ENCODE peak calls at places on chromosomes 7 and 10, in nine cellular contexts. One of them, this sample, is unnamed.

GRCh38 chr7:44541-44896 is 147.9 kb upstream of the FAM20C start:
- DNase-seq in neural progenitor cell: no peak
- DNase-seq in endothelial cell of umbilical vein: no peak
- DNase-seq in mammary epithelial cell: no peak
- DNase-seq in GM23248: no peak
- DNase-seq in SK-N-SH: no peak
- DNase-seq in HCT116: no peak
- DNase-seq in neuronal stem cell: no peak
- DNase-seq in H1: peak; percentile 38
- DNase-seq in this sample: no peak

GRCh38 chr10:48439031-48439430 is 132.6 kb downstream of the MAPK8 start:
- DNase-seq in neural progenitor cell: no peak
- DNase-seq in endothelial cell of umbilical vein: no peak
- DNase-seq in mammary epithelial cell: peak; percentile 24
- DNase-seq in GM23248: peak; percentile 79
- DNase-seq in SK-N-SH: no peak
- DNase-seq in HCT116: no peak
- DNase-seq in neuronal stem cell: no peak
- DNase-seq in H1: no peak
- DNase-seq in this sample: peak; percentile 65

GRCh38 chr10:3683560-3683959 is 101.4 kb downstream of the KLF6 start:
- DNase-seq in neural progenitor cell: no peak
- DNase-seq in endothelial cell of umbilical vein: no peak
- DNase-seq in mammary epithelial cell: no peak
- DNase-seq in GM23248: no peak
- DNase-seq in SK-N-SH: no peak
- DNase-seq in HCT116: no peak
- DNase-seq in neuronal stem cell: no peak
- DNase-seq in H1: no peak
- DNase-seq in this sample: no peak

GRCh38 chr10:13629116-13629515 is 42.4 kb downstream of the PRPF18 start:
- DNase-seq in neural progenitor cell: no peak
- DNase-seq in endothelial cell of umbilical vein: no peak
- DNase-seq in mammary epithelial cell: no peak
- DNase-seq in GM23248: no peak
- DNase-seq in SK-N-SH: no peak
- DNase-seq in HCT116: no peak
- DNase-seq in neuronal stem cell: no peak
- DNase-seq in H1: no peak
- DNase-seq in this sample: no peak

GRCh38 chr10:114043532-114044250 is at the start of gene ADRB1:
- DNase-seq in neural progenitor cell: peak; percentile 87
- DNase-seq in endothelial cell of umbilical vein: peak; percentile 61
- DNase-seq in mammary epithelial cell: peak; percentile 50
- DNase-seq in GM23248: peak; percentile 54
- DNase-seq in SK-N-SH: peak; percentile 82
- DNase-seq in HCT116: peak; percentile 53
- DNase-seq in neuronal stem cell: peak; percentile 56
- DNase-seq in H1: no peak
- DNase-seq in this sample: peak; percentile 50

GRCh38 chr10:132632851-132633684 is 95.5 kb downstream of the INPP5A start:
- DNase-seq in neural progenitor cell: no peak
- DNase-seq in endothelial cell of umbilical vein: no peak
- DNase-seq in mammary epithelial cell: no peak
- DNase-seq in GM23248: peak; percentile 72
- DNase-seq in SK-N-SH: no peak
- DNase-seq in HCT116: no peak
- DNase-seq in neuronal stem cell: no peak
- DNase-seq in H1: no peak
- DNase-seq in this sample: peak; percentile 52

GRCh38 chr10:80519936-80520650 is 17.6 kb upstream of the SH2D4B start:
- DNase-seq in neural progenitor cell: no peak
- DNase-seq in endothelial cell of umbilical vein: no peak
- DNase-seq in mammary epithelial cell: no peak
- DNase-seq in GM23248: no peak
- DNase-seq in SK-N-SH: no peak
- DNase-seq in HCT116: no peak
- DNase-seq in neuronal stem cell: no peak
- DNase-seq in H1: no peak
- DNase-seq in this sample: no peak

GRCh38 chr7:144955422-144955821 is 119.6 kb upstream of the TPK1 start:
- DNase-seq in neural progenitor cell: no peak
- DNase-seq in endothelial cell of umbilical vein: no peak
- DNase-seq in mammary epithelial cell: no peak
- DNase-seq in GM23248: no peak
- DNase-seq in SK-N-SH: no peak
- DNase-seq in HCT116: no peak
- DNase-seq in neuronal stem cell: no peak
- DNase-seq in H1: no peak
- DNase-seq in this sample: no peak

GRCh38 chr10:43231523-43232078 is 35.3 kb downstream of the RASGEF1A start:
- DNase-seq in neural progenitor cell: no peak
- DNase-seq in endothelial cell of umbilical vein: no peak
- DNase-seq in mammary epithelial cell: no peak
- DNase-seq in GM23248: no peak
- DNase-seq in SK-N-SH: no peak
- DNase-seq in HCT116: no peak
- DNase-seq in neuronal stem cell: no peak
- DNase-seq in H1: peak; percentile 45
- DNase-seq in this sample: no peak

GRCh38 chr10:43230101-43230908 is 36.6 kb downstream of the RASGEF1A start:
- DNase-seq in neural progenitor cell: peak; percentile 39
- DNase-seq in endothelial cell of umbilical vein: no peak
- DNase-seq in mammary epithelial cell: no peak
- DNase-seq in GM23248: no peak
- DNase-seq in SK-N-SH: no peak
- DNase-seq in HCT116: no peak
- DNase-seq in neuronal stem cell: no peak
- DNase-seq in H1: peak; percentile 64
- DNase-seq in this sample: no peak

GRCh38 chr10:43228783-43229207 is 38.1 kb downstream of the RASGEF1A start:
- DNase-seq in neural progenitor cell: no peak
- DNase-seq in endothelial cell of umbilical vein: no peak
- DNase-seq in mammary epithelial cell: no peak
- DNase-seq in GM23248: no peak
- DNase-seq in SK-N-SH: no peak
- DNase-seq in HCT116: no peak
- DNase-seq in neuronal stem cell: no peak
- DNase-seq in H1: peak; percentile 51
- DNase-seq in this sample: no peak

GRCh38 chr10:43229208-43230061 is 37.4 kb downstream of the RASGEF1A start:
- DNase-seq in neural progenitor cell: peak; percentile 76
- DNase-seq in endothelial cell of umbilical vein: no peak
- DNase-seq in mammary epithelial cell: no peak
- DNase-seq in GM23248: peak; percentile 29
- DNase-seq in SK-N-SH: peak; percentile 74
- DNase-seq in HCT116: no peak
- DNase-seq in neuronal stem cell: peak; percentile 18
- DNase-seq in H1: peak; percentile 85
- DNase-seq in this sample: peak; percentile 20

GRCh38 chr10:43230909-43231522 is 35.8 kb downstream of the RASGEF1A start:
- DNase-seq in neural progenitor cell: no peak
- DNase-seq in endothelial cell of umbilical vein: no peak
- DNase-seq in mammary epithelial cell: no peak
- DNase-seq in GM23248: no peak
- DNase-seq in SK-N-SH: no peak
- DNase-seq in HCT116: no peak
- DNase-seq in neuronal stem cell: no peak
- DNase-seq in H1: peak; percentile 34
- DNase-seq in this sample: no peak
- H3K4me1 ChIP-seq in neural progenitor cell: peaks cover 5% of the 10 kb centered on the region
- H3K4me1 ChIP-seq in endothelial cell of umbilical vein: no peaks in the 10 kb centered on the region
- H3K4me1 ChIP-seq in mammary epithelial cell: peaks cover 4% of the 10 kb centered on the region
- H3K4me1 ChIP-seq in GM23248: no peaks in the 10 kb centered on the region
- H3K4me1 ChIP-seq in SK-N-SH: no peaks in the 10 kb centered on the region
- H3K4me1 ChIP-seq in HCT116: peaks cover 6% of the 10 kb centered on the region
- H3K4me1 ChIP-seq in neuronal stem cell: no peaks in the 10 kb centered on the region
- H3K4me1 ChIP-seq in H1: peaks cover 14% of the 10 kb centered on the region
- H3K4me1 ChIP-seq in this sample: no peaks in the 10 kb centered on the region

DNA sequence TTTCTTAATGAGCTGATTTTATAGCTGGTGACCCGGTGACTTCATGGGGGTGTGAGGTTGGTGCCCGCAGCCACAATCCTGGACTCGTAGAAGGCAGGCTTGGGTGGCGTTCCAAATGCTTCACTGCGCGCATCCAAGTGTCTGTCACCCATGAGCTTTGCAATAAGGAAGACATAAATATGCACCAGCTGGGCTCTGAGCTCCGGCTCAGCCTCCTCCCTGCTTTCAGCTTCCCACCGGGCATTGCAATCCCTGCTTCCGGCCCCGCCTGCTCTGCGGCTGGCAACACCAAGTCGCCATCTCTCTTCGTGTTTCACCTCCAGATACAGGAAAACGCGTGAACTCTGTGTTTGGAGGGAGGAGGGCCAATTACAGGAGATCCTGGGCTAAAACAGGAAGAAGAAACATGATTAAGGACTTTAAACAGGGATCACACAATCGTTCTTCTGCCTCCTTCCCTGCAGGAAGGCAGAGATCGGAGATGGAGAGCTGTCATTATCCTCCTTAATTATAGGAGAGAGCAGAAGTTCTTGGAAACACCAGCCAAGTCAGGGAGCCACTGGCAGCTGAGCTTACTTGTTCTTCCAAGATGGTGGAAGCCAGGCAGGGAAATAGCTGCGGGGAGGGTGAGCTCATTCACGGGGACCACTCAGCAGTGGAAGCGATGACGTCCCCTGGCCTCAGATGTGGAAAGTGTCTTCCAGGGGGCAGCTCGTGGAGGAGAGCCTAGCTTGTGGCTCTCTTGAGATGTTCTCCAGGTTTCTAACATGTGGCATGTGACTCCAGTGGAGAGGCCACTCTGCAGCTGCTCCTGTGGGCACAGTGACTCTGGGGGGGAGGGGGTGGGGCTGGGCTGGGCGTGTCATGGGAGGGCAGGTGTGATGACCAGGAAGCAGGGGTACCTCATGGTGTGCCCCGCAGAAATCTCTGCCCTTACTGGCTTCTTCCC is 134.9 kb downstream of the CAMK1D start:
- DNase-seq in neural progenitor cell: no peak
- DNase-seq in endothelial cell of umbilical vein: no peak
- DNase-seq in mammary epithelial cell: no peak
- DNase-seq in GM23248: peak; percentile 16
- DNase-seq in SK-N-SH: no peak
- DNase-seq in HCT116: no peak
- DNase-seq in neuronal stem cell: no peak
- DNase-seq in H1: no peak
- DNase-seq in this sample: no peak
- H3K9ac ChIP-seq in neural progenitor cell: no peak overlapping the region
- H3K9ac ChIP-seq in endothelial cell of umbilical vein: no peak overlapping the region
- H3K9ac ChIP-seq in mammary epithelial cell: no peak overlapping the region
- H3K9ac ChIP-seq in GM23248: no peak overlapping the region
- H3K9ac ChIP-seq in SK-N-SH: no peak overlapping the region
- H3K9ac ChIP-seq in HCT116: no peak overlapping the region
- H3K9ac ChIP-seq in neuronal stem cell: peak overlapping the region; percentile 9
- H3K9ac ChIP-seq in H1: no peak overlapping the region
- H3K9ac ChIP-seq in this sample: no peak overlapping the region

GRCh38 chr7:81514546-81514945 is 255.3 kb downstream of the HGF start:
- DNase-seq in neural progenitor cell: no peak
- DNase-seq in endothelial cell of umbilical vein: no peak
- DNase-seq in mammary epithelial cell: no peak
- DNase-seq in GM23248: no peak
- DNase-seq in SK-N-SH: no peak
- DNase-seq in HCT116: no peak
- DNase-seq in neuronal stem cell: no peak
- DNase-seq in H1: no peak
- DNase-seq in this sample: no peak

GRCh38 chr7:81515009-81515408 is 254.8 kb downstream of the HGF start:
- DNase-seq in neural progenitor cell: no peak
- DNase-seq in endothelial cell of umbilical vein: no peak
- DNase-seq in mammary epithelial cell: peak; percentile 33
- DNase-seq in GM23248: peak; percentile 33
- DNase-seq in SK-N-SH: no peak
- DNase-seq in HCT116: no peak
- DNase-seq in neuronal stem cell: no peak
- DNase-seq in H1: no peak
- DNase-seq in this sample: no peak

GRCh38 chr7:81519886-81520285 is 250.0 kb downstream of the HGF start:
- DNase-seq in neural progenitor cell: no peak
- DNase-seq in endothelial cell of umbilical vein: no peak
- DNase-seq in mammary epithelial cell: no peak
- DNase-seq in GM23248: no peak
- DNase-seq in SK-N-SH: no peak
- DNase-seq in HCT116: no peak
- DNase-seq in neuronal stem cell: no peak
- DNase-seq in H1: no peak
- DNase-seq in this sample: no peak

GRCh38 chr7:81516898-81517297 is 252.9 kb downstream of the HGF start:
- DNase-seq in neural progenitor cell: no peak
- DNase-seq in endothelial cell of umbilical vein: peak; percentile 57
- DNase-seq in mammary epithelial cell: peak; percentile 8
- DNase-seq in GM23248: peak; percentile 19
- DNase-seq in SK-N-SH: no peak
- DNase-seq in HCT116: no peak
- DNase-seq in neuronal stem cell: no peak
- DNase-seq in H1: no peak
- DNase-seq in this sample: no peak
- H3K4me3 ChIP-seq in neural progenitor cell: no peak overlapping the region
- H3K4me3 ChIP-seq in endothelial cell of umbilical vein: no peak overlapping the region
- H3K4me3 ChIP-seq in mammary epithelial cell: no peak overlapping the region
- H3K4me3 ChIP-seq in GM23248: no peak overlapping the region
- H3K4me3 ChIP-seq in SK-N-SH: no peak overlapping the region
- H3K4me3 ChIP-seq in HCT116: no peak overlapping the region
- H3K4me3 ChIP-seq in neuronal stem cell: no peak overlapping the region
- H3K4me3 ChIP-seq in H1: no peak overlapping the region
- H3K4me3 ChIP-seq in this sample: no peak overlapping the region

GRCh38 chr10:74012480-74012879 is 14.6 kb downstream of the VCL start:
- DNase-seq in neural progenitor cell: no peak
- DNase-seq in endothelial cell of umbilical vein: no peak
- DNase-seq in mammary epithelial cell: no peak
- DNase-seq in GM23248: no peak
- DNase-seq in SK-N-SH: no peak
- DNase-seq in HCT116: no peak
- DNase-seq in neuronal stem cell: no peak
- DNase-seq in H1: no peak
- DNase-seq in this sample: no peak

GRCh38 chr10:74011016-74011415 is 13.1 kb downstream of the VCL start:
- DNase-seq in neural progenitor cell: no peak
- DNase-seq in endothelial cell of umbilical vein: no peak
- DNase-seq in mammary epithelial cell: no peak
- DNase-seq in GM23248: no peak
- DNase-seq in SK-N-SH: no peak
- DNase-seq in HCT116: no peak
- DNase-seq in neuronal stem cell: no peak
- DNase-seq in H1: no peak
- DNase-seq in this sample: no peak

GRCh38 chr10:74006269-74006668 is 8.4 kb downstream of the VCL start:
- DNase-seq in neural progenitor cell: no peak
- DNase-seq in endothelial cell of umbilical vein: no peak
- DNase-seq in mammary epithelial cell: no peak
- DNase-seq in GM23248: no peak
- DNase-seq in SK-N-SH: no peak
- DNase-seq in HCT116: no peak
- DNase-seq in neuronal stem cell: no peak
- DNase-seq in H1: no peak
- DNase-seq in this sample: no peak

GRCh38 chr10:74011762-74012161 is 13.8 kb downstream of the VCL start:
- DNase-seq in neural progenitor cell: peak; percentile 23
- DNase-seq in endothelial cell of umbilical vein: peak; percentile 64
- DNase-seq in mammary epithelial cell: peak; percentile 67
- DNase-seq in GM23248: peak; percentile 95
- DNase-seq in SK-N-SH: no peak
- DNase-seq in HCT116: no peak
- DNase-seq in neuronal stem cell: no peak
- DNase-seq in H1: no peak
- DNase-seq in this sample: peak; percentile 95

DNA sequence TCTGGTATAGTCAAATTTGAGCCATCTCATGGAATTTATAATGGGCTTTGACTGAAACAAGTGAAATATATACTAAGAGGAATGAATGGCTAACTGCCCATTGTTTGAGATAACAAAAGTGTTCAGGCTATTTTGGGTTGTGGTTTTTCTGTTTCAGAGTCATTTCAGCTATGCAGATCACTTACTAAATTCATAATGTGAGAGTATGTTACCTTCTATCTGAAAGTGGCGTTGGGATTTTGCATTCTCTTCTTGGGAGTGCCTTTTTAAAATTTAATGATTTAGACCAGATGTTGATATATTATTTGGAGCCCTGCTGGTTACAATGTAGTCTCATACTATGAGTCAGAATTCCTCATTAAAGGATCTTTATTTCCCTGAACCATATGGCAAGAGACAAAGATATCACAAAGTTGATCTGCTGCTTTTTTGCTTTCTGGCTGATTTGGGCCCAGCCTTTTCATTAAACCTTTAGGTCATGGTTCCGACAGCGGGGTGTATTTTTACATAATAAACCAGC is 10.4 kb downstream of the VCL start:
- DNase-seq in neural progenitor cell: no peak
- DNase-seq in endothelial cell of umbilical vein: peak; percentile 54
- DNase-seq in mammary epithelial cell: peak; percentile 61
- DNase-seq in GM23248: peak; percentile 85
- DNase-seq in SK-N-SH: peak; percentile 24
- DNase-seq in HCT116: no peak
- DNase-seq in neuronal stem cell: no peak
- DNase-seq in H1: no peak
- DNase-seq in this sample: peak; percentile 89
- H3K4me1 ChIP-seq in neural progenitor cell: peaks cover 18% of the 10 kb centered on the region
- H3K4me1 ChIP-seq in endothelial cell of umbilical vein: peaks cover 34% of the 10 kb centered on the region
- H3K4me1 ChIP-seq in mammary epithelial cell: peaks cover 28% of the 10 kb centered on the region
- H3K4me1 ChIP-seq in GM23248: peaks cover 88% of the 10 kb centered on the region
- H3K4me1 ChIP-seq in SK-N-SH: peaks cover 80% of the 10 kb centered on the region
- H3K4me1 ChIP-seq in HCT116: peaks cover 52% of the 10 kb centered on the region
- H3K4me1 ChIP-seq in neuronal stem cell: peaks cover 25% of the 10 kb centered on the region
- H3K4me1 ChIP-seq in H1: peaks cover 2% of the 10 kb centered on the region
- H3K4me1 ChIP-seq in this sample: peaks cover 61% of the 10 kb centered on the region